ENCODE peak calls at places on chromosomes 3 and 15, in ten cellular contexts. One of them, this sample, is unnamed.
A peak's percentile ranks its signal among the peaks of the same experiment; 100 is the strongest.

GRCh38 chr15:74723754-74724334 is 1.5 kb downstream of the CYP1A1 start:
- DNase-seq in heart left ventricle: no peak
- DNase-seq in stomach: no peak
- DNase-seq in GM23248: peak; percentile 58
- DNase-seq in spleen: no peak
- DNase-seq in PC-9: peak; percentile 17
- DNase-seq in CD8-positive, alpha-beta memory T cell: no peak
- DNase-seq in lower lobe of right lung: no peak
- DNase-seq in left lung: no peak
- DNase-seq in mesenchymal stem cell: peak; percentile 80
- DNase-seq in this sample: no peak

GRCh38 chr3:39814007-39814406 is 4.6 kb downstream of the MYRIP start:
- DNase-seq in spleen: no peak
- DNase-seq in lower lobe of right lung: no peak
- DNase-seq in CD8-positive, alpha-beta memory T cell: no peak
- DNase-seq in mesenchymal stem cell: no peak
- DNase-seq in stomach: peak; percentile 68
- DNase-seq in GM23248: peak; percentile 16
- DNase-seq in heart left ventricle: no peak
- DNase-seq in left lung: no peak
- DNase-seq in PC-9: no peak
- DNase-seq in this sample: no peak

GRCh38 chr3:186098740-186099139 is 10.1 kb downstream of the ETV5 start:
- DNase-seq in spleen: no peak
- DNase-seq in PC-9: no peak
- DNase-seq in mesenchymal stem cell: no peak
- DNase-seq in lower lobe of right lung: no peak
- DNase-seq in left lung: no peak
- DNase-seq in heart left ventricle: no peak
- DNase-seq in GM23248: peak; percentile 2
- DNase-seq in stomach: no peak
- DNase-seq in CD8-positive, alpha-beta memory T cell: no peak
- DNase-seq in this sample: no peak

GRCh38 chr3:51311055-51311454 is 74.0 kb upstream of the MANF start:
- DNase-seq in CD8-positive, alpha-beta memory T cell: no peak
- DNase-seq in stomach: no peak
- DNase-seq in PC-9: no peak
- DNase-seq in lower lobe of right lung: no peak
- DNase-seq in spleen: no peak
- DNase-seq in heart left ventricle: no peak
- DNase-seq in mesenchymal stem cell: peak; percentile 37
- DNase-seq in GM23248: peak; percentile 56
- DNase-seq in left lung: no peak
- DNase-seq in this sample: no peak

GRCh38 chr3:39990532-39990931 is 181.1 kb downstream of the MYRIP start:
- DNase-seq in stomach: peak; percentile 48
- DNase-seq in lower lobe of right lung: no peak
- DNase-seq in GM23248: peak; percentile 70
- DNase-seq in spleen: no peak
- DNase-seq in CD8-positive, alpha-beta memory T cell: no peak
- DNase-seq in mesenchymal stem cell: peak; percentile 30
- DNase-seq in heart left ventricle: no peak
- DNase-seq in PC-9: peak; percentile 24
- DNase-seq in left lung: no peak
- DNase-seq in this sample: no peak

GRCh38 chr15:71455878-71456277 is 340.6 kb downstream of the THSD4 start:
- DNase-seq in lower lobe of right lung: no peak
- DNase-seq in GM23248: no peak
- DNase-seq in PC-9: no peak
- DNase-seq in left lung: no peak
- DNase-seq in mesenchymal stem cell: no peak
- DNase-seq in stomach: no peak
- DNase-seq in spleen: no peak
- DNase-seq in heart left ventricle: no peak
- DNase-seq in CD8-positive, alpha-beta memory T cell: no peak
- DNase-seq in this sample: no peak

GRCh38 chr3:52354676-52355075 is 38.6 kb downstream of the DNAH1 start:
- DNase-seq in heart left ventricle: peak; percentile 38
- DNase-seq in CD8-positive, alpha-beta memory T cell: no peak
- DNase-seq in PC-9: no peak
- DNase-seq in spleen: peak; percentile 38
- DNase-seq in stomach: no peak
- DNase-seq in GM23248: no peak
- DNase-seq in mesenchymal stem cell: no peak
- DNase-seq in left lung: no peak
- DNase-seq in lower lobe of right lung: peak; percentile 28
- DNase-seq in this sample: no peak

GRCh38 chr3:127698264-127699097 is 25.7 kb downstream of the ABTB1 start:
- DNase-seq in GM23248: no peak
- DNase-seq in PC-9: no peak
- DNase-seq in stomach: no peak
- DNase-seq in spleen: peak; percentile 71
- DNase-seq in lower lobe of right lung: peak; percentile 29
- DNase-seq in left lung: no peak
- DNase-seq in CD8-positive, alpha-beta memory T cell: no peak
- DNase-seq in heart left ventricle: peak; percentile 64
- DNase-seq in mesenchymal stem cell: no peak
- DNase-seq in this sample: no peak

GRCh38 chr3:159637895-159638542 is 350.6 kb upstream of the IL12A start:
- DNase-seq in stomach: no peak
- DNase-seq in lower lobe of right lung: no peak
- DNase-seq in heart left ventricle: no peak
- DNase-seq in mesenchymal stem cell: peak; percentile 34
- DNase-seq in left lung: no peak
- DNase-seq in CD8-positive, alpha-beta memory T cell: no peak
- DNase-seq in spleen: no peak
- DNase-seq in GM23248: peak; percentile 63
- DNase-seq in PC-9: peak; percentile 46
- DNase-seq in this sample: no peak

GRCh38 chr3:138452491-138452890 is 18.1 kb downstream of the ESYT3 start:
- DNase-seq in PC-9: no peak
- DNase-seq in lower lobe of right lung: peak; percentile 18
- DNase-seq in spleen: peak; percentile 37
- DNase-seq in mesenchymal stem cell: no peak
- DNase-seq in GM23248: no peak
- DNase-seq in heart left ventricle: no peak
- DNase-seq in left lung: no peak
- DNase-seq in CD8-positive, alpha-beta memory T cell: no peak
- DNase-seq in stomach: no peak
- DNase-seq in this sample: no peak

GRCh38 chr3:69774029-69774428 is 34.8 kb downstream of the MITF start:
- DNase-seq in GM23248: no peak
- DNase-seq in spleen: no peak
- DNase-seq in lower lobe of right lung: no peak
- DNase-seq in PC-9: peak; percentile 19
- DNase-seq in mesenchymal stem cell: no peak
- DNase-seq in CD8-positive, alpha-beta memory T cell: no peak
- DNase-seq in stomach: peak; percentile 51
- DNase-seq in left lung: no peak
- DNase-seq in heart left ventricle: no peak
- DNase-seq in this sample: no peak

GRCh38 chr3:170054204-170054603 is 16.4 kb downstream of the GPR160 start:
- DNase-seq in left lung: no peak
- DNase-seq in spleen: no peak
- DNase-seq in PC-9: no peak
- DNase-seq in stomach: no peak
- DNase-seq in mesenchymal stem cell: peak; percentile 16
- DNase-seq in CD8-positive, alpha-beta memory T cell: no peak
- DNase-seq in lower lobe of right lung: no peak
- DNase-seq in GM23248: no peak
- DNase-seq in heart left ventricle: no peak
- DNase-seq in this sample: peak; percentile 7

GRCh38 chr3:20049275-20049674 is 9.0 kb downstream of the KAT2B start:
- DNase-seq in GM23248: no peak
- DNase-seq in stomach: no peak
- DNase-seq in CD8-positive, alpha-beta memory T cell: no peak
- DNase-seq in PC-9: no peak
- DNase-seq in left lung: no peak
- DNase-seq in lower lobe of right lung: no peak
- DNase-seq in heart left ventricle: no peak
- DNase-seq in mesenchymal stem cell: no peak
- DNase-seq in spleen: no peak
- DNase-seq in this sample: no peak
- H3K4me1 ChIP-seq in GM23248: peaks cover 18% of the 10 kb centered on the region
- H3K4me1 ChIP-seq in stomach: peaks cover 60% of the 10 kb centered on the region
- H3K4me1 ChIP-seq in CD8-positive, alpha-beta memory T cell: peaks cover 43% of the 10 kb centered on the region
- H3K4me1 ChIP-seq in PC-9: peaks cover 11% of the 10 kb centered on the region
- H3K4me1 ChIP-seq in left lung: no peaks in the 10 kb centered on the region
- H3K4me1 ChIP-seq in lower lobe of right lung: peaks cover 31% of the 10 kb centered on the region
- H3K4me1 ChIP-seq in heart left ventricle: peaks cover 7% of the 10 kb centered on the region
- H3K4me1 ChIP-seq in mesenchymal stem cell: peaks cover 3% of the 10 kb centered on the region
- H3K4me1 ChIP-seq in spleen: peaks cover 79% of the 10 kb centered on the region
- H3K4me1 ChIP-seq in this sample: peaks cover 41% of the 10 kb centered on the region

GRCh38 chr3:30455840-30456239 is 150.6 kb upstream of the TGFBR2 start:
- DNase-seq in lower lobe of right lung: no peak
- DNase-seq in spleen: no peak
- DNase-seq in stomach: no peak
- DNase-seq in GM23248: peak; percentile 19
- DNase-seq in heart left ventricle: no peak
- DNase-seq in CD8-positive, alpha-beta memory T cell: no peak
- DNase-seq in mesenchymal stem cell: no peak
- DNase-seq in left lung: no peak
- DNase-seq in PC-9: no peak
- DNase-seq in this sample: peak; percentile 76
- H3K27ac ChIP-seq in lower lobe of right lung: no peak overlapping the region
- H3K27ac ChIP-seq in spleen: no peak overlapping the region
- H3K27ac ChIP-seq in stomach: no peak overlapping the region
- H3K27ac ChIP-seq in GM23248: no peak overlapping the region
- H3K27ac ChIP-seq in heart left ventricle: peak overlapping the region; percentile 35
- H3K27ac ChIP-seq in CD8-positive, alpha-beta memory T cell: no peak overlapping the region
- H3K27ac ChIP-seq in mesenchymal stem cell: no peak overlapping the region
- H3K27ac ChIP-seq in left lung: peak overlapping the region; percentile 17
- H3K27ac ChIP-seq in PC-9: no peak overlapping the region
- H3K27ac ChIP-seq in this sample: peak overlapping the region; percentile 77

GRCh38 chr3:44647771-44648170 is 761 bp upstream of the ZNF35 start:
- DNase-seq in spleen: no peak
- DNase-seq in heart left ventricle: no peak
- DNase-seq in PC-9: no peak
- DNase-seq in stomach: no peak
- DNase-seq in GM23248: no peak
- DNase-seq in CD8-positive, alpha-beta memory T cell: no peak
- DNase-seq in mesenchymal stem cell: no peak
- DNase-seq in left lung: no peak
- DNase-seq in lower lobe of right lung: no peak
- DNase-seq in this sample: no peak

GRCh38 chr3:44642337-44642736 is 6.2 kb upstream of the ZNF35 start:
- DNase-seq in GM23248: no peak
- DNase-seq in spleen: no peak
- DNase-seq in mesenchymal stem cell: no peak
- DNase-seq in heart left ventricle: no peak
- DNase-seq in stomach: no peak
- DNase-seq in CD8-positive, alpha-beta memory T cell: no peak
- DNase-seq in lower lobe of right lung: no peak
- DNase-seq in left lung: no peak
- DNase-seq in PC-9: no peak
- DNase-seq in this sample: no peak

GRCh38 chr3:44648564-44649229 is at the start of gene ZNF35:
- DNase-seq in PC-9: peak; percentile 80
- DNase-seq in heart left ventricle: peak; percentile 88
- DNase-seq in spleen: peak; percentile 90
- DNase-seq in left lung: peak; percentile 90
- DNase-seq in CD8-positive, alpha-beta memory T cell: no peak
- DNase-seq in lower lobe of right lung: peak; percentile 87
- DNase-seq in stomach: peak; percentile 75
- DNase-seq in mesenchymal stem cell: peak; percentile 91
- DNase-seq in GM23248: peak; percentile 94
- DNase-seq in this sample: peak; percentile 83

DNA sequence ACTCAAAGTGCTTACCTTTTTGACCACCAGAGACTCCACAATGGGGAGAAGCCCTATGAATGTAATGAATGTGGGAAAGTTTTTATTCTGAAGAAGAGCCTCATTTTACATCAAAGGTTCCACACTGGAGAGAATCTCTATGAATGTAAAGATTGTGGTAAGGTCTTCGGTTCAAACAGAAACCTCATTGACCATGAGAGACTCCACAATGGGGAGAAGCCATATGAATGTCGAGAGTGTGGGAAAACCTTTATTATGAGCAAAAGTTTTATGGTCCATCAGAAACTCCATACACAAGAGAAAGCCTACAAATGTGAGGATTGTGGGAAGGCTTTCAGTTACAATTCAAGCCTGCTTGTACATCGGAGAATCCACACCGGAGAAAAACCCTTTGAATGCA is 5.5 kb upstream of the ZNF35 start:
- DNase-seq in spleen: no peak
- DNase-seq in left lung: no peak
- DNase-seq in GM23248: no peak
- DNase-seq in PC-9: no peak
- DNase-seq in lower lobe of right lung: no peak
- DNase-seq in mesenchymal stem cell: no peak
- DNase-seq in heart left ventricle: no peak
- DNase-seq in CD8-positive, alpha-beta memory T cell: no peak
- DNase-seq in stomach: no peak
- DNase-seq in this sample: no peak
- H3K9me3 ChIP-seq in spleen: peaks cover 37% of the 10 kb centered on the region
- H3K9me3 ChIP-seq in left lung: peaks cover 86% of the 10 kb centered on the region
- H3K9me3 ChIP-seq in GM23248: no peaks in the 10 kb centered on the region
- H3K9me3 ChIP-seq in PC-9: peaks cover 52% of the 10 kb centered on the region
- H3K9me3 ChIP-seq in lower lobe of right lung: peaks cover 53% of the 10 kb centered on the region
- H3K9me3 ChIP-seq in mesenchymal stem cell: peaks cover 64% of the 10 kb centered on the region
- H3K9me3 ChIP-seq in heart left ventricle: peaks cover 7% of the 10 kb centered on the region
- H3K9me3 ChIP-seq in CD8-positive, alpha-beta memory T cell: peaks cover 41% of the 10 kb centered on the region
- H3K9me3 ChIP-seq in stomach: peaks cover 69% of the 10 kb centered on the region
- H3K9me3 ChIP-seq in this sample: no peaks in the 10 kb centered on the region

GRCh38 chr15:73685561-73685960 is 1.4 kb downstream of the CD276 start:
- DNase-seq in left lung: no peak
- DNase-seq in PC-9: no peak
- DNase-seq in stomach: no peak
- DNase-seq in GM23248: peak; percentile 47
- DNase-seq in mesenchymal stem cell: peak; percentile 65
- DNase-seq in lower lobe of right lung: no peak
- DNase-seq in CD8-positive, alpha-beta memory T cell: no peak
- DNase-seq in spleen: no peak
- DNase-seq in heart left ventricle: no peak
- DNase-seq in this sample: no peak

GRCh38 chr15:73683624-73684536 is at the start of gene CD276:
- DNase-seq in stomach: peak; percentile 80
- DNase-seq in heart left ventricle: peak; percentile 87
- DNase-seq in GM23248: peak; percentile 85
- DNase-seq in mesenchymal stem cell: peak; percentile 91
- DNase-seq in PC-9: peak; percentile 84
- DNase-seq in left lung: peak; percentile 92
- DNase-seq in CD8-positive, alpha-beta memory T cell: no peak
- DNase-seq in spleen: peak; percentile 82
- DNase-seq in lower lobe of right lung: peak; percentile 90
- DNase-seq in this sample: peak; percentile 77

GRCh38 chr15:73685981-73686380 is 1.8 kb downstream of the CD276 start:
- DNase-seq in spleen: no peak
- DNase-seq in CD8-positive, alpha-beta memory T cell: no peak
- DNase-seq in GM23248: peak; percentile 45
- DNase-seq in PC-9: no peak
- DNase-seq in lower lobe of right lung: no peak
- DNase-seq in stomach: no peak
- DNase-seq in left lung: no peak
- DNase-seq in heart left ventricle: no peak
- DNase-seq in mesenchymal stem cell: peak; percentile 69
- DNase-seq in this sample: no peak

GRCh38 chr15:73688455-73688854 is 4.3 kb downstream of the CD276 start:
- DNase-seq in stomach: no peak
- DNase-seq in left lung: no peak
- DNase-seq in mesenchymal stem cell: peak; percentile 68
- DNase-seq in CD8-positive, alpha-beta memory T cell: no peak
- DNase-seq in lower lobe of right lung: no peak
- DNase-seq in GM23248: peak; percentile 61
- DNase-seq in PC-9: no peak
- DNase-seq in heart left ventricle: no peak
- DNase-seq in spleen: peak; percentile 28
- DNase-seq in this sample: no peak

GRCh38 chr15:73686781-73687256 is 2.6 kb downstream of the CD276 start:
- DNase-seq in spleen: peak; percentile 43
- DNase-seq in lower lobe of right lung: no peak
- DNase-seq in left lung: no peak
- DNase-seq in mesenchymal stem cell: peak; percentile 97
- DNase-seq in stomach: no peak
- DNase-seq in heart left ventricle: no peak
- DNase-seq in CD8-positive, alpha-beta memory T cell: no peak
- DNase-seq in GM23248: peak; percentile 98
- DNase-seq in PC-9: no peak
- DNase-seq in this sample: no peak
- H3K4me1 ChIP-seq in spleen: peaks cover 77% of the 10 kb centered on the region
- H3K4me1 ChIP-seq in lower lobe of right lung: peaks cover 59% of the 10 kb centered on the region
- H3K4me1 ChIP-seq in left lung: peaks cover 28% of the 10 kb centered on the region
- H3K4me1 ChIP-seq in mesenchymal stem cell: peaks cover 41% of the 10 kb centered on the region
- H3K4me1 ChIP-seq in stomach: peaks cover 81% of the 10 kb centered on the region
- H3K4me1 ChIP-seq in heart left ventricle: peaks cover 25% of the 10 kb centered on the region
- H3K4me1 ChIP-seq in CD8-positive, alpha-beta memory T cell: no peaks in the 10 kb centered on the region
- H3K4me1 ChIP-seq in GM23248: peaks cover 67% of the 10 kb centered on the region
- H3K4me1 ChIP-seq in PC-9: peaks cover 43% of the 10 kb centered on the region
- H3K4me1 ChIP-seq in this sample: no peaks in the 10 kb centered on the region

This sample was measured in right atrium auricular region.